ENCODE peak calls at places on chromosomes 13 and 19, in six cellular contexts. One of them, this sample, is unnamed.

GRCh38 chr13:79458436-79458835 is 22.5 kb upstream of the NDFIP2 start:
- DNase-seq in SJSA1: no peak
- DNase-seq in stimulated activated CD4-positive, alpha-beta T cell treated with anti-CD3 and anti-CD28 coated beads, Interleukin-1b, Interleukin-23, amount 100 ng/mL, for 1 hour: no peak
- DNase-seq in AG20443: no peak
- DNase-seq in GM04503: no peak
- DNase-seq in iPS DF 19.7: no peak
- DNase-seq in this sample: no peak

GRCh38 chr13:73684286-73684685 is 449.9 kb downstream of the KLF12 start:
- DNase-seq in SJSA1: no peak
- DNase-seq in stimulated activated CD4-positive, alpha-beta T cell treated with anti-CD3 and anti-CD28 coated beads, Interleukin-1b, Interleukin-23, amount 100 ng/mL, for 1 hour: no peak
- DNase-seq in AG20443: no peak
- DNase-seq in GM04503: no peak
- DNase-seq in iPS DF 19.7: no peak
- DNase-seq in this sample: no peak

GRCh38 chr13:99384468-99384867 is 77.3 kb upstream of the GPR183 start:
- DNase-seq in SJSA1: no peak
- DNase-seq in stimulated activated CD4-positive, alpha-beta T cell treated with anti-CD3 and anti-CD28 coated beads, Interleukin-1b, Interleukin-23, amount 100 ng/mL, for 1 hour: no peak
- DNase-seq in AG20443: no peak
- DNase-seq in GM04503: no peak
- DNase-seq in iPS DF 19.7: no peak
- DNase-seq in this sample: no peak

GRCh38 chr19:9848060-9848459 is 12.9 kb downstream of the PIN1 start:
- DNase-seq in SJSA1: no peak
- DNase-seq in stimulated activated CD4-positive, alpha-beta T cell treated with anti-CD3 and anti-CD28 coated beads, Interleukin-1b, Interleukin-23, amount 100 ng/mL, for 1 hour: peak
- DNase-seq in AG20443: no peak
- DNase-seq in GM04503: no peak
- DNase-seq in iPS DF 19.7: no peak
- DNase-seq in this sample: no peak

GRCh38 chr19:16571283-16571682 is 932 bp downstream of the SLC35E1 start:
- DNase-seq in SJSA1: no peak
- DNase-seq in stimulated activated CD4-positive, alpha-beta T cell treated with anti-CD3 and anti-CD28 coated beads, Interleukin-1b, Interleukin-23, amount 100 ng/mL, for 1 hour: no peak
- DNase-seq in AG20443: no peak
- DNase-seq in GM04503: no peak
- DNase-seq in iPS DF 19.7: no peak
- DNase-seq in this sample: no peak

GRCh38 chr13:95129004-95129403 is 172.2 kb downstream of the ABCC4 start:
- DNase-seq in SJSA1: no peak
- DNase-seq in stimulated activated CD4-positive, alpha-beta T cell treated with anti-CD3 and anti-CD28 coated beads, Interleukin-1b, Interleukin-23, amount 100 ng/mL, for 1 hour: no peak
- DNase-seq in AG20443: no peak
- DNase-seq in GM04503: no peak
- DNase-seq in iPS DF 19.7: no peak
- DNase-seq in this sample: no peak

GRCh38 chr19:5790573-5791520 is at the start of gene DUS3L:
- DNase-seq in SJSA1: peak
- DNase-seq in stimulated activated CD4-positive, alpha-beta T cell treated with anti-CD3 and anti-CD28 coated beads, Interleukin-1b, Interleukin-23, amount 100 ng/mL, for 1 hour: peak
- DNase-seq in AG20443: peak
- DNase-seq in GM04503: peak
- DNase-seq in iPS DF 19.7: peak
- DNase-seq in this sample: peak

GRCh38 chr13:79802389-79803140 is 321.6 kb downstream of the NDFIP2 start:
- DNase-seq in SJSA1: no peak
- DNase-seq in stimulated activated CD4-positive, alpha-beta T cell treated with anti-CD3 and anti-CD28 coated beads, Interleukin-1b, Interleukin-23, amount 100 ng/mL, for 1 hour: no peak
- DNase-seq in AG20443: no peak
- DNase-seq in GM04503: no peak
- DNase-seq in iPS DF 19.7: no peak
- DNase-seq in this sample: no peak

GRCh38 chr19:55255618-55256423 is 3.0 kb downstream of the PPP6R1 start:
- DNase-seq in SJSA1: no peak
- DNase-seq in stimulated activated CD4-positive, alpha-beta T cell treated with anti-CD3 and anti-CD28 coated beads, Interleukin-1b, Interleukin-23, amount 100 ng/mL, for 1 hour: no peak
- DNase-seq in AG20443: no peak
- DNase-seq in GM04503: no peak
- DNase-seq in iPS DF 19.7: no peak
- DNase-seq in this sample: no peak

GRCh38 chr13:111955412-111955769 is 111.6 kb upstream of the SOX1 start:
- DNase-seq in SJSA1: no peak
- DNase-seq in stimulated activated CD4-positive, alpha-beta T cell treated with anti-CD3 and anti-CD28 coated beads, Interleukin-1b, Interleukin-23, amount 100 ng/mL, for 1 hour: no peak
- DNase-seq in AG20443: no peak
- DNase-seq in GM04503: no peak
- DNase-seq in iPS DF 19.7: no peak
- DNase-seq in this sample: no peak